ENCODE peak calls at places on chromosomes 12 and 14, in seven cellular contexts. F is body of pancreas; D is testis; X is Peyer's patch; N is CD8-positive, alpha-beta memory T cell; V is naive thymus-derived CD4-positive, alpha-beta T cell; Y is uterus. K is an unnamed sample. For H3K4me1, the result is how much of the 10 kb centered on the place peaks cover.

GRCh38 chr14:59278111-59278510 is 89.6 kb downstream of the DAAM1 start:
- DNase-seq in F (no peak), D (no peak), X (no peak), N (no peak), V (no peak), Y (no peak), K (no peak)

GRCh38 chr12:25689996-25690501 is 137.0 kb upstream of the LMNTD1 start:
- DNase-seq in F (peak), D (peak), X (no peak), N (no peak), V (no peak), Y (no peak), K (peak)

GRCh38 chr12:107468182-107468581 is 217.4 kb upstream of the PWP1 start:
- DNase-seq in F (peak), D (peak), X (no peak), N (no peak), V (no peak), Y (no peak), K (no peak)

GRCh38 chr12:40734283-40734682 is 42.0 kb downstream of the CNTN1 start:
- DNase-seq in F (no peak), D (no peak), X (no peak), N (no peak), V (no peak), Y (no peak), K (no peak)

GRCh38 chr12:39329015-39329414 is 113.9 kb downstream of the KIF21A start:
- DNase-seq in F (no peak), D (no peak), X (no peak), N (no peak), V (no peak), Y (no peak), K (no peak)

GRCh38 chr12:108177131-108177530 is 48.0 kb downstream of the WSCD2 start:
- DNase-seq in F (no peak), D (no peak), X (no peak), N (no peak), V (no peak), Y (no peak), K (no peak)

GRCh38 chr12:80565276-80565675 is 121.2 kb downstream of the PTPRQ start:
- DNase-seq in F (no peak), D (no peak), X (no peak), N (no peak), V (no peak), Y (no peak), K (no peak)

GRCh38 chr14:36212987-36213386 is 36.5 kb upstream of the PTCSC3 start:
- DNase-seq in F (no peak), D (no peak), X (no peak), N (no peak), V (no peak), Y (no peak), K (no peak)

GRCh38 chr14:24051789-24052655 is at the start of gene CARMIL3:
- DNase-seq in F (peak), D (peak), X (peak), N (peak), V (peak), Y (no peak), K (peak)

GRCh38 chr12:86683568-86683991 is 427.4 kb upstream of the MGAT4C start:
- DNase-seq in F (no peak), D (no peak), X (no peak), N (no peak), V (no peak), Y (no peak), K (no peak)

GRCh38 chr12:19915392-19916192 is 452.7 kb upstream of the PDE3A start:
- DNase-seq in F (peak), D (no peak), X (no peak), N (no peak), V (no peak), Y (no peak), K (no peak)

GRCh38 chr14:102454711-102455110 is 54.9 kb downstream of the ANKRD9 start:
- DNase-seq in F (no peak), D (no peak), X (peak), N (no peak), V (no peak), Y (no peak), K (no peak)

GRCh38 chr12:94172031-94172430 is 23.7 kb downstream of the PLXNC1 start:
- DNase-seq in F (no peak), D (no peak), X (no peak), N (no peak), V (no peak), Y (no peak), K (no peak)

GRCh38 chr12:19288603-19289244 is 150.6 kb upstream of the AEBP2 start:
- DNase-seq in F (no peak), D (no peak), X (no peak), N (no peak), V (no peak), Y (no peak), K (no peak)

GRCh38 chr12:77842430-77842829 is 11.7 kb downstream of the NAV3 start:
- DNase-seq in F (no peak), D (no peak), X (no peak), N (no peak), V (no peak), Y (no peak), K (no peak)

GRCh38 chr14:76203086-76204001 is 51.6 kb downstream of the GPATCH2L start:
- DNase-seq in F (no peak), D (no peak), X (no peak), N (no peak), V (no peak), Y (peak), K (peak)

GRCh38 chr12:92139634-92140555 is 5.8 kb downstream of the BTG1 start:
- DNase-seq in F (no peak), D (no peak), X (no peak), N (no peak), V (peak), Y (no peak), K (no peak)

GRCh38 chr14:91872517-91873470 is 5.5 kb upstream of the TC2N start:
- DNase-seq in F (peak), D (peak), X (peak), N (peak), V (peak), Y (peak), K (peak)

GRCh38 chr12:113396200-113396599 is 7.5 kb downstream of the SDS start:
- DNase-seq in F (no peak), D (no peak), X (no peak), N (no peak), V (no peak), Y (no peak), K (no peak)

GRCh38 chr12:76375470-76375869 is 27.3 kb upstream of the BBS10 start:
- DNase-seq in F (no peak), D (no peak), X (no peak), N (no peak), V (no peak), Y (no peak), K (no peak)

GRCh38 chr12:3122841-3123678 is 45.9 kb downstream of the TSPAN9 start:
- DNase-seq in F (peak), D (no peak), X (no peak), N (no peak), V (no peak), Y (peak), K (peak)

GRCh38 chr12:48016373-48017020 is 12.2 kb upstream of the COL2A1 start:
- DNase-seq in F (no peak), D (no peak), X (no peak), N (no peak), V (no peak), Y (no peak), K (no peak)

DNA sequence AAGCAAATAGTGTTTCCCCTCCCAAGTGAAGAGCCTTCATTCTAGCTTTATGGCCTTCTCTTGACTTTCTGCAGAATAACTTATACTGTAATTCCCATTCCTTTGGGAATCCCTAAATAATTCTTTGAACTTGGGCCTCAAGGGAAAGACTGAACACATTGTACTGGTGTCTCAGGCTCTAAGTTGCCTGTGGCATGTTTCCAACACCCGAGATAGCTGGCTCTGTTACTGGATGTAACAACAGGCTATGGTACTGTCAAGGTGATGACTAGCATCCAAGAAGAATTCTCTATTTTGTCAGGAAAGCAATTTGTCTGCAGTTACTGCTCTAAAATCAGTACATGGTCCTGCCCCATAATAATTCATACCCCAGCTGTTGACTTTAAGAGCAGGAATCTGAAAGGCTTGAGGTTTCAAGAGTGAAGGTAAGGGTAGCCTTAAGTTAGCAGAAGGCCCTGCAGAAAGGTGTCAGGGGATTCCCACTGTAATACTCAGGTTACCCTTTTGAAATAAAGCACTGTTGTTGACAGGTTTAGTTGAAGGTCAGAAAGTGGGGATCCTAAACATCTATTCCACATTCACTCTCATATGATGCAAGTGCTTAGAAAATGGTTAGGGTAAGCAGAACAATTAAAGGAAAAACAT is 5.2 kb downstream of the GPX2 start:
- DNase-seq in F (no peak), D (peak), X (no peak), N (no peak), V (no peak), Y (peak), K (no peak)
- H3K4me1 ChIP-seq in F (half or more), D (under half), X (under half), N (under half), V (under half), Y (under half), K (under half)

GRCh38 chr14:85546390-85546789 is 16.4 kb downstream of the FLRT2 start:
- DNase-seq in F (no peak), D (no peak), X (no peak), N (no peak), V (no peak), Y (no peak), K (no peak)
- H3K4me3 ChIP-seq in F (no peak), D (no peak), X (no peak), N (no peak), V (no peak), Y (no peak), K (no peak)

GRCh38 chr14:21098134-21098891 is at the start of gene ZNF219:
- DNase-seq in F (peak), D (peak), X (peak), N (peak), V (peak), Y (peak), K (peak)
- H3K4me1 ChIP-seq in F (under half), D (under half), X (under half), N (under half), V (under half), Y (under half), K (under half)

GRCh38 chr12:69879007-69879960 is 54.3 kb downstream of the MYRFL start:
- DNase-seq in F (peak), D (peak), X (peak), N (peak), V (peak), Y (peak), K (peak)
- H3K4me3 ChIP-seq in F (no peak), D (no peak), X (no peak), N (no peak), V (no peak), Y (no peak), K (peak)

DNA sequence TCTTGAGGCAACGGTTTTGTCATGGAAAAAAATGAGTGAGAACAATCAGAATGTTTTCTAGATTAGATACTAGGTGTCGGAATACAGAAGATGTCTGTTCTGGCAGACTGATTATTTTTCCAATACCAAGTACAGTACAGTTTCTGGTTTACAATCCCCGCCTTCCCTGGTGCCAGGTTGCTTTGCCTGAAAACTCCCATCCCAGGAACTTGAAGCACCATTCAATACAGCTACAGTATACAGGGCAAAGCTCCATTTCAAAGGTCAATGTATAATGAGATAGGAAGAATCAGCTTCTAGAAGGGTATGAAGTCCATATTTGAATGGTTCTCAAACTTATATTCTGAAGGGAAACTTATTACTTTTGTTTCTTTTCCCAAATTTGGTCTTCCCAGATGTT is 237.9 kb upstream of the ATP2B1 start:
- DNase-seq in F (no peak), D (no peak), X (no peak), N (no peak), V (no peak), Y (no peak), K (no peak)
- H3K4me1 ChIP-seq in F (under half), D (under half), X (under half), N (under half), V (under half), Y (under half), K (under half)

DNA sequence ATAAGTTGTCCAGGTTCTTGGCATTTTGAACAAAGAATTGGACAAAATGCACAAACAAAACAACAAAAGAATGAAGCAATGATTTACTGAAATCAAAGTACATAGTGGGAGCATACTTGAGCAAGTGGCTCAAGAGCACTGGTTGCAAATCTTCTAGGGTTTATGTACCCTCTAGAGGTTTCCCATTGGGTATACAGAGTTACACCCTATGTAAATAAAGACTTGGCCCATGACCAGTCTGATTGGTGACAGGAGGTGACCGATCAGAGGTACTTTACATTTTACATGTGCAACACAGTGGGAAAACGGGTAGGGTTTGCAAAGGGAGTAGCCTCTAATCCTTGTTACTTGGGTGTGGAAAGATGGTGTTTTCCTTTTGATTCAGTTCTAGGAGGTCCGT is 10.7 kb upstream of the FAM181A start:
- DNase-seq in F (no peak), D (no peak), X (no peak), N (no peak), V (no peak), Y (no peak), K (no peak)
- H3K4me3 ChIP-seq in F (no peak), D (no peak), X (no peak), N (no peak), V (no peak), Y (no peak), K (no peak)